ENCODE peak calls at places on chromosomes 6 and 20, in eight cellular contexts. T is GM23338, N is hepatocyte, G is OCI-LY7, X is MM.1S, U is HCT116, L is SK-N-SH, C is PC-3. V is an unnamed sample.

GRCh38 chr6:11085758-11086435 is 7.7 kb upstream of the SMIM13 start:
- DNase-seq in T (no peak), N (no peak), G (no peak), X (no peak), U (no peak), L (no peak), C (no peak), V (no peak)

GRCh38 chr6:13272131-13273046 is 55.9 kb downstream of the TBC1D7 start:
- DNase-seq in T (no peak), N (no peak), G (peak), X (peak), U (no peak), L (no peak), C (no peak), V (no peak)

GRCh38 chr6:66054967-66055366 is 347.9 kb upstream of the EYS start:
- DNase-seq in T (no peak), N (no peak), G (no peak), X (no peak), U (no peak), L (no peak), C (no peak), V (no peak)

GRCh38 chr6:142647436-142648389 is 297.3 kb downstream of the HIVEP2 start:
- DNase-seq in T (peak), N (no peak), G (no peak), X (no peak), U (no peak), L (peak), C (no peak), V (peak)

GRCh38 chr6:14930366-14930989 is 315.4 kb upstream of the JARID2 start:
- DNase-seq in T (no peak), N (no peak), G (no peak), X (no peak), U (no peak), L (no peak), C (peak), V (no peak)

GRCh38 chr6:5401845-5402738 is 140.8 kb downstream of the FARS2 start:
- DNase-seq in T (peak), N (no peak), G (peak), X (no peak), U (peak), L (no peak), C (peak), V (peak)

GRCh38 chr6:150403458-150404245 is 34.8 kb downstream of the IYD start:
- DNase-seq in T (no peak), N (peak), G (no peak), X (no peak), U (no peak), L (no peak), C (peak), V (no peak)

GRCh38 chr20:9514461-9515210 is at the start of gene LAMP5:
- DNase-seq in T (peak), N (peak), G (no peak), X (peak), U (no peak), L (peak), C (peak), V (peak)

GRCh38 chr6:158662607-158663464 is 13.0 kb downstream of the SYTL3 start:
- DNase-seq in T (no peak), N (no peak), G (no peak), X (no peak), U (no peak), L (no peak), C (peak), V (no peak)

GRCh38 chr6:89689732-89690131 is 51.2 kb upstream of the LYRM2 start:
- DNase-seq in T (peak), N (no peak), G (no peak), X (no peak), U (no peak), L (no peak), C (no peak), V (peak)

GRCh38 chr20:3716195-3716834 is 3.9 kb upstream of the SIGLEC1 start:
- DNase-seq in T (peak), N (peak), G (peak), X (peak), U (peak), L (peak), C (peak), V (peak)

GRCh38 chr20:4740774-4741431 is 19.2 kb downstream of the PRND start:
- DNase-seq in T (peak), N (peak), G (peak), X (peak), U (peak), L (peak), C (peak), V (peak)

GRCh38 chr20:32050851-32051556 is 1.0 kb upstream of the HCK start:
- DNase-seq in T (peak), N (no peak), G (no peak), X (no peak), U (no peak), L (no peak), C (no peak), V (peak)

GRCh38 chr6:81876977-81877376 is 124.5 kb upstream of the TENT5A start:
- DNase-seq in T (no peak), N (no peak), G (no peak), X (no peak), U (no peak), L (no peak), C (peak), V (no peak)

GRCh38 chr6:37019065-37019450 is 13.6 kb downstream of the FGD2 start:
- DNase-seq in T (no peak), N (no peak), G (no peak), X (no peak), U (no peak), L (peak), C (peak), V (no peak)

GRCh38 chr6:153129873-153130514 is 1.1 kb downstream of the RGS17 start:
- DNase-seq in T (peak), N (peak), G (no peak), X (no peak), U (no peak), L (peak), C (no peak), V (peak)

GRCh38 chr6:84052204-84052882 is 18.8 kb downstream of the MRAP2 start:
- DNase-seq in T (peak), N (peak), G (no peak), X (no peak), U (no peak), L (peak), C (peak), V (peak)

GRCh38 chr20:25272223-25273000 is 24.5 kb downstream of the PYGB start:
- DNase-seq in T (no peak), N (no peak), G (no peak), X (no peak), U (no peak), L (no peak), C (no peak), V (no peak)

GRCh38 chr6:96196633-96197032 is 180.9 kb downstream of the FUT9 start:
- DNase-seq in T (peak), N (no peak), G (no peak), X (no peak), U (no peak), L (no peak), C (peak), V (no peak)

GRCh38 chr6:56040875-56041274 is 165.5 kb upstream of the BMP5 start:
- DNase-seq in T (no peak), N (no peak), G (no peak), X (no peak), U (no peak), L (no peak), C (no peak), V (no peak)

GRCh38 chr20:37711987-37712961 is 18.4 kb downstream of the CTNNBL1 start:
- DNase-seq in T (no peak), N (no peak), G (no peak), X (no peak), U (no peak), L (peak), C (no peak), V (peak)

GRCh38 chr6:158468666-158469065 is 91.2 kb upstream of the TMEM181 start:
- DNase-seq in T (peak), N (no peak), G (no peak), X (no peak), U (no peak), L (no peak), C (peak), V (peak)

GRCh38 chr6:89348372-89348771 is 4.2 kb downstream of the UBE2J1 start:
- DNase-seq in T (peak), N (no peak), G (no peak), X (no peak), U (no peak), L (no peak), C (no peak), V (no peak)

GRCh38 chr6:25954756-25955155 is 7.8 kb upstream of the TRIM38 start:
- DNase-seq in T (no peak), N (no peak), G (no peak), X (no peak), U (no peak), L (no peak), C (peak), V (no peak)

GRCh38 chr20:4726710-4727391 is 5.1 kb downstream of the PRND start:
- DNase-seq in T (no peak), N (no peak), G (peak), X (no peak), U (no peak), L (no peak), C (no peak), V (no peak)

GRCh38 chr6:36120539-36120938 is 9.8 kb upstream of the MAPK13 start:
- DNase-seq in T (no peak), N (no peak), G (peak), X (peak), U (no peak), L (no peak), C (no peak), V (no peak)

GRCh38 chr20:36744764-36745191 is 1.1 kb downstream of the NDRG3 start:
- DNase-seq in T (peak), N (peak), G (no peak), X (no peak), U (no peak), L (peak), C (peak), V (peak)

GRCh38 chr6:39357998-39358686 is 35.6 kb upstream of the KCNK16 start:
- DNase-seq in T (no peak), N (peak), G (no peak), X (no peak), U (no peak), L (peak), C (peak), V (no peak)

GRCh38 chr20:4999788-5000187 is 1.5 kb downstream of the SLC23A2 start:
- DNase-seq in T (no peak), N (no peak), G (peak), X (peak), U (no peak), L (no peak), C (no peak), V (no peak)

GRCh38 chr20:31707994-31708744 is 14.5 kb downstream of the BCL2L1 start:
- DNase-seq in T (peak), N (peak), G (peak), X (peak), U (no peak), L (no peak), C (peak), V (no peak)

GRCh38 chr6:7617954-7618764 is 28.2 kb downstream of the SNRNP48 start:
- DNase-seq in T (no peak), N (no peak), G (no peak), X (peak), U (no peak), L (no peak), C (peak), V (no peak)

GRCh38 chr6:129575378-129576118 is 134.4 kb downstream of the ARHGAP18 start:
- DNase-seq in T (peak), N (peak), G (peak), X (no peak), U (peak), L (peak), C (peak), V (peak)

GRCh38 chr6:11711994-11712698 is 66.5 kb downstream of the ADTRP start:
- DNase-seq in T (no peak), N (no peak), G (no peak), X (no peak), U (no peak), L (no peak), C (no peak), V (no peak)

GRCh38 chr6:52577778-52578473 is 1.1 kb upstream of the TRAM2 start:
- DNase-seq in T (no peak), N (no peak), G (no peak), X (no peak), U (no peak), L (no peak), C (no peak), V (no peak)

GRCh38 chr20:4083103-4083864 is 67.9 kb upstream of the RNF24 start:
- DNase-seq in T (peak), N (no peak), G (no peak), X (no peak), U (no peak), L (no peak), C (no peak), V (no peak)

GRCh38 chr6:4085329-4085695 is 6.4 kb upstream of the FAM217A start:
- DNase-seq in T (no peak), N (no peak), G (no peak), X (no peak), U (no peak), L (no peak), C (peak), V (no peak)

DNA sequence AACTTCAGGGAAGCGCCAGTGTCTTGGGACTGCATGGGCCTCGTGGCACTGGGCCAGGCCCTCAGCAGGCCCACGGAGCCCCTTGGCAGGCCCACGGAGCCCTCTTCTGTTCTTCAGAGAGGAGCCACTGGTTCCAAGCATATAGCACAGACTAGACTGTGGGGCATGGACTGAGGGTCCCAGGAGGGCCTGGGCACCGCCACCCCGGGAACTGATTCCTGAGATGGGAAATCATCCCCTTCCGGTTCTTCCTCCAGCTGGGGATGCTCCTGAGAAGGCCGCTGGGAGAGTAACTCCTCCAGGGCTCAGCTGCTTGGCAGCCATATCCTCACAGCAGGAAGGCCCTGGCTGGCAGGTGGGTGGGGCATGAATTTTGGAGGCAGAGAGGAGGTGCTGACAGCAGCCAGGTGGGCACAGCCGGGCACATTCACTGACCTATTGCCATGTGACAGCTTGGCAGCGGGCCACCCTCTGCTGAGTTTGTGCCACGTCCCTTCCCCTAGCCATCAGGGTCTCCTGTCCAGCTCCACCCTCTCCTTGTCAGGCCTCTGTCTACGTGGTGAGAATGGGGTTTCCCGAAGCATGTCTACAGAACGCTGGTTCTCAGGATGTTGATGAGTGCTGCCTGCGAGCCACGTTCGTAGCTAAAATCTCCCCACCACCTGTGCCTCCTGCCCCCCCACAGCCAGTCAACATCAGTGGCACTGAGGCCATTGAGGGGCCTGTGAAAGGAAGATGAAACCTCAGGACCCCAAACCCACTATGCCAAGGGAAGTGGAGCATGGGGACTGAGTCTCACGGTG is 152.1 kb downstream of the TAF4 start:
- DNase-seq in T (no peak), N (no peak), G (no peak), X (no peak), U (no peak), L (no peak), C (no peak), V (no peak)
- TF ChIP-seq EZH2phosphoT487 in T (no peak), N (no peak), G (no peak), X (no peak), U (no peak), L (no peak), C (no peak), V (no peak)

GRCh38 chr20:48578397-48579098 is 249.3 kb downstream of the PREX1 start:
- DNase-seq in T (no peak), N (no peak), G (no peak), X (no peak), U (no peak), L (no peak), C (peak), V (no peak)
- TF ChIP-seq CTCF in T (peak), N (no peak), G (no peak), X (no peak), U (peak), L (no peak), C (peak), V (no peak)

GRCh38 chr20:38875170-38875993 is 50.8 kb upstream of the FAM83D start:
- DNase-seq in T (no peak), N (no peak), G (peak), X (peak), U (no peak), L (peak), C (no peak), V (no peak)
- TF ChIP-seq EZH2phosphoT487 in T (no peak), N (no peak), G (no peak), X (no peak), U (no peak), L (no peak), C (no peak), V (no peak)

GRCh38 chr20:46004813-46005505 is 3.7 kb upstream of the MMP9 start:
- DNase-seq in T (peak), N (no peak), G (peak), X (no peak), U (no peak), L (no peak), C (peak), V (no peak)
- TF ChIP-seq CTCF in T (no peak), N (no peak), G (no peak), X (no peak), U (no peak), L (no peak), C (no peak), V (no peak)

V was measured in neural progenitor cell.